ENCODE peak calls at places on chromosomes 6 and 20, in five cellular contexts. One of them, this sample, is unnamed.

GRCh38 chr6:44006123-44006871 is 121.0 kb downstream of the MRPL14 start:
- DNase-seq in fibroblast of lung: peak; percentile 68
- DNase-seq in NCI-H2081: no peak
- DNase-seq in heart left ventricle: peak; percentile 29
- DNase-seq in astrocyte of the cerebellum: no peak
- DNase-seq in this sample: no peak

GRCh38 chr6:91407706-91408105 is 820.8 kb upstream of the MAP3K7 start:
- DNase-seq in heart left ventricle: no peak
- DNase-seq in NCI-H2081: no peak
- DNase-seq in astrocyte of the cerebellum: no peak
- DNase-seq in fibroblast of lung: no peak
- DNase-seq in this sample: no peak

GRCh38 chr6:87444362-87444761 is 28.4 kb upstream of the SLC35A1 start:
- DNase-seq in NCI-H2081: no peak
- DNase-seq in astrocyte of the cerebellum: no peak
- DNase-seq in fibroblast of lung: peak; percentile 9
- DNase-seq in heart left ventricle: no peak
- DNase-seq in this sample: no peak

GRCh38 chr6:114339706-114340105 is 3.1 kb downstream of the HS3ST5 start:
- DNase-seq in NCI-H2081: no peak
- DNase-seq in fibroblast of lung: peak; percentile 49
- DNase-seq in heart left ventricle: no peak
- DNase-seq in astrocyte of the cerebellum: no peak
- DNase-seq in this sample: no peak

GRCh38 chr20:25178563-25179438 is 16.7 kb upstream of the ENTPD6 start:
- DNase-seq in heart left ventricle: no peak
- DNase-seq in fibroblast of lung: peak; percentile 91
- DNase-seq in astrocyte of the cerebellum: peak; percentile 55
- DNase-seq in NCI-H2081: peak; percentile 42
- DNase-seq in this sample: peak; percentile 3

GRCh38 chr6:140071601-140072062 is 697.2 kb upstream of the CITED2 start:
- DNase-seq in NCI-H2081: no peak
- DNase-seq in astrocyte of the cerebellum: no peak
- DNase-seq in fibroblast of lung: peak; percentile 95
- DNase-seq in heart left ventricle: no peak
- DNase-seq in this sample: no peak

GRCh38 chr6:105740946-105741605 is 338.2 kb upstream of the PREP start:
- DNase-seq in NCI-H2081: peak; percentile 1
- DNase-seq in heart left ventricle: no peak
- DNase-seq in astrocyte of the cerebellum: no peak
- DNase-seq in fibroblast of lung: no peak
- DNase-seq in this sample: no peak

GRCh38 chr6:169829786-169830185 is 78.4 kb downstream of the ERMARD start:
- DNase-seq in astrocyte of the cerebellum: no peak
- DNase-seq in heart left ventricle: no peak
- DNase-seq in NCI-H2081: no peak
- DNase-seq in fibroblast of lung: no peak
- DNase-seq in this sample: no peak

GRCh38 chr20:57693002-57693582 is 16.7 kb downstream of the PMEPA1 start:
- DNase-seq in astrocyte of the cerebellum: no peak
- DNase-seq in fibroblast of lung: peak; percentile 85
- DNase-seq in NCI-H2081: no peak
- DNase-seq in heart left ventricle: no peak
- DNase-seq in this sample: no peak

GRCh38 chr6:129089357-129089756 is 206.4 kb downstream of the LAMA2 start:
- DNase-seq in astrocyte of the cerebellum: no peak
- DNase-seq in NCI-H2081: no peak
- DNase-seq in heart left ventricle: no peak
- DNase-seq in fibroblast of lung: no peak
- DNase-seq in this sample: no peak

This sample was measured in DMS153.